ENCODE peak calls at places on chromosomes 16 and 17, in seven cellular contexts. One of them, this sample, is unnamed. For H3K36me3, the result is how much of the 10 kb centered on the place peaks cover.

GRCh38 chr17:79749958-79750357 is 19.2 kb downstream of the ENPP7 start:
- DNase-seq in CD4-positive, alpha-beta memory T cell: no peak
- DNase-seq in body of pancreas: no peak
- DNase-seq in MM.1S: no peak
- DNase-seq in tibial artery: no peak
- DNase-seq in psoas muscle: no peak
- DNase-seq in BE2C: no peak
- DNase-seq in this sample: no peak

GRCh38 chr17:10107320-10108165 is 90.9 kb downstream of the GAS7 start:
- DNase-seq in CD4-positive, alpha-beta memory T cell: no peak
- DNase-seq in body of pancreas: no peak
- DNase-seq in MM.1S: no peak
- DNase-seq in tibial artery: peak
- DNase-seq in psoas muscle: no peak
- DNase-seq in BE2C: no peak
- DNase-seq in this sample: no peak

GRCh38 chr17:45942284-45942683 is 47.9 kb downstream of the MAPT start:
- DNase-seq in CD4-positive, alpha-beta memory T cell: no peak
- DNase-seq in body of pancreas: peak
- DNase-seq in MM.1S: no peak
- DNase-seq in tibial artery: peak
- DNase-seq in psoas muscle: peak
- DNase-seq in BE2C: peak
- DNase-seq in this sample: no peak

GRCh38 chr16:3642397-3643094 is 11.9 kb upstream of the DNASE1 start:
- DNase-seq in CD4-positive, alpha-beta memory T cell: no peak
- DNase-seq in body of pancreas: peak
- DNase-seq in MM.1S: no peak
- DNase-seq in tibial artery: no peak
- DNase-seq in psoas muscle: peak
- DNase-seq in BE2C: peak
- DNase-seq in this sample: no peak

GRCh38 chr17:17827826-17828621 is 8.8 kb downstream of the SREBF1 start:
- DNase-seq in CD4-positive, alpha-beta memory T cell: no peak
- DNase-seq in body of pancreas: no peak
- DNase-seq in MM.1S: no peak
- DNase-seq in tibial artery: no peak
- DNase-seq in psoas muscle: no peak
- DNase-seq in BE2C: no peak
- DNase-seq in this sample: no peak

GRCh38 chr17:27819171-27819544 is 18.8 kb upstream of the NOS2 start:
- DNase-seq in CD4-positive, alpha-beta memory T cell: no peak
- DNase-seq in body of pancreas: no peak
- DNase-seq in MM.1S: no peak
- DNase-seq in tibial artery: no peak
- DNase-seq in psoas muscle: no peak
- DNase-seq in BE2C: no peak
- DNase-seq in this sample: no peak

GRCh38 chr16:89216315-89217137 is 977 bp upstream of the ZNF778 start:
- DNase-seq in CD4-positive, alpha-beta memory T cell: peak
- DNase-seq in body of pancreas: peak
- DNase-seq in MM.1S: peak
- DNase-seq in tibial artery: peak
- DNase-seq in psoas muscle: peak
- DNase-seq in BE2C: peak
- DNase-seq in this sample: peak

GRCh38 chr17:4195306-4195705 is 52.3 kb downstream of the CYB5D2 start:
- DNase-seq in CD4-positive, alpha-beta memory T cell: no peak
- DNase-seq in body of pancreas: no peak
- DNase-seq in MM.1S: no peak
- DNase-seq in tibial artery: no peak
- DNase-seq in psoas muscle: no peak
- DNase-seq in BE2C: no peak
- DNase-seq in this sample: no peak

GRCh38 chr17:18185832-18186231 is 2.2 kb downstream of the ALKBH5 start:
- DNase-seq in CD4-positive, alpha-beta memory T cell: no peak
- DNase-seq in body of pancreas: no peak
- DNase-seq in MM.1S: no peak
- DNase-seq in tibial artery: peak
- DNase-seq in psoas muscle: no peak
- DNase-seq in BE2C: no peak
- DNase-seq in this sample: no peak

GRCh38 chr16:55333690-55334089 is 9.7 kb downstream of the IRX6 start:
- DNase-seq in CD4-positive, alpha-beta memory T cell: no peak
- DNase-seq in body of pancreas: no peak
- DNase-seq in MM.1S: no peak
- DNase-seq in tibial artery: no peak
- DNase-seq in psoas muscle: no peak
- DNase-seq in BE2C: no peak
- DNase-seq in this sample: no peak

GRCh38 chr17:16215002-16215272 is 397 bp downstream of the NCOR1 start:
- DNase-seq in CD4-positive, alpha-beta memory T cell: no peak
- DNase-seq in body of pancreas: peak
- DNase-seq in MM.1S: peak
- DNase-seq in tibial artery: peak
- DNase-seq in psoas muscle: peak
- DNase-seq in BE2C: peak
- DNase-seq in this sample: no peak

GRCh38 chr17:27496005-27496404 is 39.8 kb downstream of the KSR1 start:
- DNase-seq in CD4-positive, alpha-beta memory T cell: no peak
- DNase-seq in body of pancreas: no peak
- DNase-seq in MM.1S: no peak
- DNase-seq in tibial artery: no peak
- DNase-seq in psoas muscle: no peak
- DNase-seq in BE2C: no peak
- DNase-seq in this sample: no peak

GRCh38 chr17:4877089-4877488 is 22.2 kb upstream of the C17orf107 start:
- DNase-seq in CD4-positive, alpha-beta memory T cell: no peak
- DNase-seq in body of pancreas: no peak
- DNase-seq in MM.1S: no peak
- DNase-seq in tibial artery: no peak
- DNase-seq in psoas muscle: no peak
- DNase-seq in BE2C: no peak
- DNase-seq in this sample: no peak

GRCh38 chr17:76447931-76448652 is 4.9 kb downstream of the UBE2O start:
- DNase-seq in CD4-positive, alpha-beta memory T cell: no peak
- DNase-seq in body of pancreas: no peak
- DNase-seq in MM.1S: no peak
- DNase-seq in tibial artery: no peak
- DNase-seq in psoas muscle: no peak
- DNase-seq in BE2C: peak
- DNase-seq in this sample: no peak

GRCh38 chr16:30472328-30472942 is at the start of gene ITGAL:
- DNase-seq in CD4-positive, alpha-beta memory T cell: peak
- DNase-seq in body of pancreas: no peak
- DNase-seq in MM.1S: peak
- DNase-seq in tibial artery: peak
- DNase-seq in psoas muscle: peak
- DNase-seq in BE2C: no peak
- DNase-seq in this sample: peak

GRCh38 chr16:86917471-86918365 is 339.4 kb downstream of the FOXL1 start:
- DNase-seq in CD4-positive, alpha-beta memory T cell: no peak
- DNase-seq in body of pancreas: no peak
- DNase-seq in MM.1S: no peak
- DNase-seq in tibial artery: no peak
- DNase-seq in psoas muscle: no peak
- DNase-seq in BE2C: no peak
- DNase-seq in this sample: no peak

GRCh38 chr17:27449541-27449940 is 6.7 kb upstream of the KSR1 start:
- DNase-seq in CD4-positive, alpha-beta memory T cell: no peak
- DNase-seq in body of pancreas: no peak
- DNase-seq in MM.1S: no peak
- DNase-seq in tibial artery: no peak
- DNase-seq in psoas muscle: no peak
- DNase-seq in BE2C: no peak
- DNase-seq in this sample: no peak

GRCh38 chr17:41835214-41835799 is 725 bp downstream of the NT5C3B start:
- DNase-seq in CD4-positive, alpha-beta memory T cell: no peak
- DNase-seq in body of pancreas: no peak
- DNase-seq in MM.1S: no peak
- DNase-seq in tibial artery: no peak
- DNase-seq in psoas muscle: no peak
- DNase-seq in BE2C: no peak
- DNase-seq in this sample: no peak

GRCh38 chr17:14926526-14927122 is 338.5 kb downstream of the PMP22 start:
- DNase-seq in CD4-positive, alpha-beta memory T cell: peak
- DNase-seq in body of pancreas: peak
- DNase-seq in MM.1S: peak
- DNase-seq in tibial artery: peak
- DNase-seq in psoas muscle: peak
- DNase-seq in BE2C: peak
- DNase-seq in this sample: peak

GRCh38 chr17:694239-694638 is 20.4 kb downstream of the VPS53 start:
- DNase-seq in CD4-positive, alpha-beta memory T cell: no peak
- DNase-seq in body of pancreas: no peak
- DNase-seq in MM.1S: no peak
- DNase-seq in tibial artery: no peak
- DNase-seq in psoas muscle: no peak
- DNase-seq in BE2C: no peak
- DNase-seq in this sample: no peak

GRCh38 chr16:63361032-63361624 is 1324.9 kb upstream of the CDH8 start:
- DNase-seq in CD4-positive, alpha-beta memory T cell: no peak
- DNase-seq in body of pancreas: peak
- DNase-seq in MM.1S: peak
- DNase-seq in tibial artery: no peak
- DNase-seq in psoas muscle: no peak
- DNase-seq in BE2C: peak
- DNase-seq in this sample: no peak

GRCh38 chr17:76547183-76547641 is 7.4 kb downstream of the PRCD start:
- DNase-seq in CD4-positive, alpha-beta memory T cell: peak
- DNase-seq in body of pancreas: peak
- DNase-seq in MM.1S: peak
- DNase-seq in tibial artery: no peak
- DNase-seq in psoas muscle: peak
- DNase-seq in BE2C: peak
- DNase-seq in this sample: peak

GRCh38 chr17:68441064-68441770 is 16.1 kb downstream of the WIPI1 start:
- DNase-seq in CD4-positive, alpha-beta memory T cell: no peak
- DNase-seq in body of pancreas: no peak
- DNase-seq in MM.1S: no peak
- DNase-seq in tibial artery: no peak
- DNase-seq in psoas muscle: no peak
- DNase-seq in BE2C: peak
- DNase-seq in this sample: no peak

GRCh38 chr17:59641799-59642484 is 22.2 kb downstream of the CLTC start:
- DNase-seq in CD4-positive, alpha-beta memory T cell: peak
- DNase-seq in body of pancreas: no peak
- DNase-seq in MM.1S: peak
- DNase-seq in tibial artery: no peak
- DNase-seq in psoas muscle: no peak
- DNase-seq in BE2C: no peak
- DNase-seq in this sample: no peak

GRCh38 chr16:89358030-89359005 is 132.0 kb downstream of the ANKRD11 start:
- DNase-seq in CD4-positive, alpha-beta memory T cell: peak
- DNase-seq in body of pancreas: no peak
- DNase-seq in MM.1S: no peak
- DNase-seq in tibial artery: no peak
- DNase-seq in psoas muscle: no peak
- DNase-seq in BE2C: no peak
- DNase-seq in this sample: peak

GRCh38 chr17:42603318-42603717 is 5.9 kb downstream of the RETREG3 start:
- DNase-seq in CD4-positive, alpha-beta memory T cell: no peak
- DNase-seq in body of pancreas: no peak
- DNase-seq in MM.1S: no peak
- DNase-seq in tibial artery: no peak
- DNase-seq in psoas muscle: no peak
- DNase-seq in BE2C: no peak
- DNase-seq in this sample: no peak

GRCh38 chr17:352421-353212 is at the start of gene RPH3AL:
- DNase-seq in CD4-positive, alpha-beta memory T cell: no peak
- DNase-seq in body of pancreas: peak
- DNase-seq in MM.1S: no peak
- DNase-seq in tibial artery: peak
- DNase-seq in psoas muscle: peak
- DNase-seq in BE2C: peak
- DNase-seq in this sample: no peak

GRCh38 chr17:38861399-38861843 is 7.9 kb upstream of the RPL23 start:
- DNase-seq in CD4-positive, alpha-beta memory T cell: no peak
- DNase-seq in body of pancreas: no peak
- DNase-seq in MM.1S: no peak
- DNase-seq in tibial artery: no peak
- DNase-seq in psoas muscle: no peak
- DNase-seq in BE2C: peak
- DNase-seq in this sample: no peak

GRCh38 chr16:89407925-89408300 is 82.4 kb downstream of the ANKRD11 start:
- DNase-seq in CD4-positive, alpha-beta memory T cell: no peak
- DNase-seq in body of pancreas: no peak
- DNase-seq in MM.1S: no peak
- DNase-seq in tibial artery: peak
- DNase-seq in psoas muscle: peak
- DNase-seq in BE2C: no peak
- DNase-seq in this sample: no peak

GRCh38 chr16:27223701-27224100 is 20.4 kb downstream of the KDM8 start:
- DNase-seq in CD4-positive, alpha-beta memory T cell: no peak
- DNase-seq in body of pancreas: no peak
- DNase-seq in MM.1S: no peak
- DNase-seq in tibial artery: no peak
- DNase-seq in psoas muscle: no peak
- DNase-seq in BE2C: no peak
- DNase-seq in this sample: no peak
- H3K36me3 ChIP-seq in CD4-positive, alpha-beta memory T cell: under half
- H3K36me3 ChIP-seq in body of pancreas: under half
- H3K36me3 ChIP-seq in MM.1S: under half
- H3K36me3 ChIP-seq in tibial artery: under half
- H3K36me3 ChIP-seq in psoas muscle: under half
- H3K36me3 ChIP-seq in BE2C: under half
- H3K36me3 ChIP-seq in this sample: under half

GRCh38 chr17:44722254-44722653 is 13.8 kb downstream of the DBF4B start:
- DNase-seq in CD4-positive, alpha-beta memory T cell: no peak
- DNase-seq in body of pancreas: no peak
- DNase-seq in MM.1S: no peak
- DNase-seq in tibial artery: no peak
- DNase-seq in psoas muscle: no peak
- DNase-seq in BE2C: no peak
- DNase-seq in this sample: no peak
- H3K36me3 ChIP-seq in CD4-positive, alpha-beta memory T cell: under half
- H3K36me3 ChIP-seq in body of pancreas: under half
- H3K36me3 ChIP-seq in MM.1S: under half
- H3K36me3 ChIP-seq in tibial artery: under half
- H3K36me3 ChIP-seq in psoas muscle: under half
- H3K36me3 ChIP-seq in BE2C: under half
- H3K36me3 ChIP-seq in this sample: under half

DNA sequence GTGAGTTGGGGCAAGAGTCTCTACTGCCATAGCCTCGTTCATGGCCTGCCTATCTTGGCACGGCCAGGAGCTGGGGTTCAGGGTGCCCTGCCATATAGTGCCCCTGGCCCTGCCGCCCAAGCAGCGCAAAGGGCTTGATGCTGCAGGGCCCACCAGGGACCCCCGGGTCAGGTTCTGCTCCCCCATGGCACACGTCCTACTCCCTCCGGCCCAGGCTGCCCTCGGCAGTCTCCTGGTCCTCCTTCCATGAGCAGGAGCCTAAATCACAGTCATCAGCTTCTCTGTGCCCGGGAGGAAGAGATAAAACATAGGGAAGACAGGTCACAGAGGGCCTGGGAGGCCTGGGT is 55.9 kb upstream of the MTSS2 start:
- DNase-seq in CD4-positive, alpha-beta memory T cell: no peak
- DNase-seq in body of pancreas: no peak
- DNase-seq in MM.1S: no peak
- DNase-seq in tibial artery: no peak
- DNase-seq in psoas muscle: no peak
- DNase-seq in BE2C: no peak
- DNase-seq in this sample: no peak
- H3K36me3 ChIP-seq in CD4-positive, alpha-beta memory T cell: under half
- H3K36me3 ChIP-seq in body of pancreas: under half
- H3K36me3 ChIP-seq in MM.1S: under half
- H3K36me3 ChIP-seq in tibial artery: under half
- H3K36me3 ChIP-seq in psoas muscle: under half
- H3K36me3 ChIP-seq in BE2C: under half
- H3K36me3 ChIP-seq in this sample: under half

GRCh38 chr17:67157732-67158639 is 87.0 kb downstream of the HELZ start:
- DNase-seq in CD4-positive, alpha-beta memory T cell: no peak
- DNase-seq in body of pancreas: no peak
- DNase-seq in MM.1S: no peak
- DNase-seq in tibial artery: no peak
- DNase-seq in psoas muscle: no peak
- DNase-seq in BE2C: peak
- DNase-seq in this sample: no peak
- H3K36me3 ChIP-seq in CD4-positive, alpha-beta memory T cell: under half
- H3K36me3 ChIP-seq in body of pancreas: under half
- H3K36me3 ChIP-seq in MM.1S: under half
- H3K36me3 ChIP-seq in tibial artery: under half
- H3K36me3 ChIP-seq in psoas muscle: under half
- H3K36me3 ChIP-seq in BE2C: under half
- H3K36me3 ChIP-seq in this sample: under half